ENCODE peak calls at places on chromosome 17, in six cellular contexts. One of them, this sample, is unnamed. For H3K36me3, the result is how much of the 10 kb centered on the place peaks cover.

GRCh38 chr17:57744195-57745170 is 616 bp downstream of the CCDC182 start:
- DNase-seq in stomach: no peak
- DNase-seq in GM23338: no peak
- DNase-seq in H1: no peak
- DNase-seq in IMR-90: no peak
- DNase-seq in fibroblast of lung: no peak
- DNase-seq in this sample: no peak

GRCh38 chr17:1153795-1154546 is 25.8 kb downstream of the ABR start:
- DNase-seq in stomach: no peak
- DNase-seq in GM23338: peak
- DNase-seq in H1: peak
- DNase-seq in IMR-90: peak
- DNase-seq in fibroblast of lung: peak
- DNase-seq in this sample: peak

GRCh38 chr17:19414396-19415280 is 3.6 kb downstream of the RNF112 start:
- DNase-seq in stomach: no peak
- DNase-seq in GM23338: no peak
- DNase-seq in H1: no peak
- DNase-seq in IMR-90: no peak
- DNase-seq in fibroblast of lung: no peak
- DNase-seq in this sample: no peak

GRCh38 chr17:77843878-77844260 is 114.6 kb upstream of the TNRC6C start:
- DNase-seq in stomach: no peak
- DNase-seq in GM23338: no peak
- DNase-seq in H1: no peak
- DNase-seq in IMR-90: no peak
- DNase-seq in fibroblast of lung: peak
- DNase-seq in this sample: no peak

GRCh38 chr17:78539771-78540170 is 37.4 kb downstream of the DNAH17 start:
- DNase-seq in stomach: no peak
- DNase-seq in GM23338: no peak
- DNase-seq in H1: no peak
- DNase-seq in IMR-90: no peak
- DNase-seq in fibroblast of lung: no peak
- DNase-seq in this sample: no peak

GRCh38 chr17:75531724-75532090 is 6.2 kb downstream of the LLGL2 start:
- DNase-seq in stomach: no peak
- DNase-seq in GM23338: no peak
- DNase-seq in H1: no peak
- DNase-seq in IMR-90: no peak
- DNase-seq in fibroblast of lung: no peak
- DNase-seq in this sample: no peak

GRCh38 chr17:57874434-57875108 is 24.7 kb upstream of the MRPS23 start:
- DNase-seq in stomach: no peak
- DNase-seq in GM23338: peak
- DNase-seq in H1: peak
- DNase-seq in IMR-90: peak
- DNase-seq in fibroblast of lung: peak
- DNase-seq in this sample: peak

GRCh38 chr17:83026311-83026811 is 53.0 kb upstream of the METRNL start:
- DNase-seq in stomach: peak
- DNase-seq in GM23338: no peak
- DNase-seq in H1: no peak
- DNase-seq in IMR-90: no peak
- DNase-seq in fibroblast of lung: no peak
- DNase-seq in this sample: no peak

GRCh38 chr17:42697108-42697811 is 14.9 kb downstream of the CNTNAP1 start:
- DNase-seq in stomach: no peak
- DNase-seq in GM23338: no peak
- DNase-seq in H1: no peak
- DNase-seq in IMR-90: no peak
- DNase-seq in fibroblast of lung: no peak
- DNase-seq in this sample: no peak

GRCh38 chr17:58193641-58194259 is 1.2 kb downstream of the EPX start:
- DNase-seq in stomach: no peak
- DNase-seq in GM23338: peak
- DNase-seq in H1: peak
- DNase-seq in IMR-90: no peak
- DNase-seq in fibroblast of lung: no peak
- DNase-seq in this sample: no peak

GRCh38 chr17:82065638-82066303 is at the start of gene DUS1L:
- DNase-seq in stomach: peak
- DNase-seq in GM23338: peak
- DNase-seq in H1: peak
- DNase-seq in IMR-90: peak
- DNase-seq in fibroblast of lung: peak
- DNase-seq in this sample: peak

GRCh38 chr17:72714357-72714966 is 378.0 kb downstream of the SLC39A11 start:
- DNase-seq in stomach: no peak
- DNase-seq in GM23338: no peak
- DNase-seq in H1: no peak
- DNase-seq in IMR-90: no peak
- DNase-seq in fibroblast of lung: no peak
- DNase-seq in this sample: no peak

GRCh38 chr17:74212913-74213791 is at the start of gene TTYH2:
- DNase-seq in stomach: peak
- DNase-seq in GM23338: peak
- DNase-seq in H1: peak
- DNase-seq in IMR-90: peak
- DNase-seq in fibroblast of lung: peak
- DNase-seq in this sample: peak
- TF ChIP-seq CTCF in stomach: no peak
- TF ChIP-seq CTCF in GM23338: peak
- TF ChIP-seq CTCF in H1: peak
- TF ChIP-seq CTCF in IMR-90: peak
- TF ChIP-seq CTCF in fibroblast of lung: peak
- TF ChIP-seq CTCF in this sample: no peak

DNA sequence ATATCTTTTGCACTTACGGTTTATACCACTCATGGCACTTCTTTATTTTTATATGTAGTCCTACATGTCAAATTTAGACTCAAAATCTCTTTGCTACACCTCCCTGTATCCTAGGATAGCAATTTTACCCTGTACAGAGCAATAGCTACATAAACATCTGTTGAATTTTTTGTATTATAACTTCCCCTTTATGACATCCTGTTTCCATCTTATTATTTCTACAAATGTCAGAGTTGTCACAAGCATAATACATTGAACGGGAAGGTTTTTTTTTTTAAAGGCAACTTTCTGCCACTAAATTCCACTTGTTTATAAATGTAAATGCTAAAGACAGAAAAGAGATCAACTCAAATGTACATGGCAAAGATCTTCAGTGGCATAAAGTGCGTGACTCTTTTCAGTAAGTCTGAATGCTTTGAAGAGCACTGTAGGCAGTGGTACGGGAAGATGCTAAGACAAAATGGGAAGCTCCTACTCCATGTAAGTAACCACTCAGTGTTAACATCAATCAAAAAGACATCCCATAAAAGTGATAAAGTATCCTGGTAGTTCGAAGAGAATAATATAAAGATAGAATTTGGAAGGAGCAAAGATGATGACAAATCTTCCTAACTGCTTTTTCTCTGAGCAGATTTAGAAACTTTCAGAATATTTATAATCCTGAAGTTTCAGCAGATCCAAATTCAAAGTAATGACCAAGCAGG is 26.8 kb downstream of the GNA13 start:
- DNase-seq in stomach: no peak
- DNase-seq in GM23338: no peak
- DNase-seq in H1: no peak
- DNase-seq in IMR-90: no peak
- DNase-seq in fibroblast of lung: no peak
- DNase-seq in this sample: no peak
- H3K36me3 ChIP-seq in stomach: under half
- H3K36me3 ChIP-seq in GM23338: under half
- H3K36me3 ChIP-seq in H1: under half
- H3K36me3 ChIP-seq in IMR-90: under half
- H3K36me3 ChIP-seq in fibroblast of lung: under half
- H3K36me3 ChIP-seq in this sample: under half

GRCh38 chr17:55054429-55054828 is 85.9 kb downstream of the STXBP4 start:
- DNase-seq in stomach: no peak
- DNase-seq in GM23338: no peak
- DNase-seq in H1: no peak
- DNase-seq in IMR-90: no peak
- DNase-seq in fibroblast of lung: no peak
- DNase-seq in this sample: no peak

GRCh38 chr17:55056530-55056929 is 88.0 kb downstream of the STXBP4 start:
- DNase-seq in stomach: peak
- DNase-seq in GM23338: peak
- DNase-seq in H1: no peak
- DNase-seq in IMR-90: no peak
- DNase-seq in fibroblast of lung: peak
- DNase-seq in this sample: no peak

GRCh38 chr17:55057184-55057583 is 88.6 kb downstream of the STXBP4 start:
- DNase-seq in stomach: no peak
- DNase-seq in GM23338: no peak
- DNase-seq in H1: no peak
- DNase-seq in IMR-90: no peak
- DNase-seq in fibroblast of lung: no peak
- DNase-seq in this sample: no peak

GRCh38 chr17:55059724-55060123 is 91.2 kb downstream of the STXBP4 start:
- DNase-seq in stomach: no peak
- DNase-seq in GM23338: no peak
- DNase-seq in H1: no peak
- DNase-seq in IMR-90: no peak
- DNase-seq in fibroblast of lung: no peak
- DNase-seq in this sample: no peak

GRCh38 chr17:55053855-55054254 is 85.3 kb downstream of the STXBP4 start:
- DNase-seq in stomach: no peak
- DNase-seq in GM23338: peak
- DNase-seq in H1: no peak
- DNase-seq in IMR-90: peak
- DNase-seq in fibroblast of lung: no peak
- DNase-seq in this sample: no peak
- TF ChIP-seq CTCF in stomach: no peak
- TF ChIP-seq CTCF in GM23338: peak
- TF ChIP-seq CTCF in H1: peak
- TF ChIP-seq CTCF in IMR-90: peak
- TF ChIP-seq CTCF in fibroblast of lung: peak
- TF ChIP-seq CTCF in this sample: peak

DNA sequence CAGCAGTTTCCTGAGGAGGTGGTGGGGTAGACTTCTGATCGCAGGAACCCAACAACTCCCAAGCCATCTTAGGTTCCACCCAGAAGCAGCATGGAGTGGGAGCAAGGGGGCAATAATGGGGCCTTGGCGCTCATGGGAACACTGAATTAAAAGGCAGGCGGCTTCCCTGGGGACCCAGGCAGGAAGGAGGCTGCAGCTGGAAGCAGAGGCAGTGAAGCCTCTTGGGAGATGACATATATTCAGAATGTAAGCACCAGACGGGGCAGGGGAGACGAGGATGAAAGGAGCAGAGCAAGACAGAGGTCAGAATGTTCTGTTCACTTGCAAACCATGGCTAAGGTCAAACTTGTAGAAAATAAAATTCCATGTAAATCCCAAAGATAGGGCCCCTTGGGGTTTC is 2.9 kb downstream of the HIGD1B start:
- DNase-seq in stomach: no peak
- DNase-seq in GM23338: no peak
- DNase-seq in H1: no peak
- DNase-seq in IMR-90: no peak
- DNase-seq in fibroblast of lung: no peak
- DNase-seq in this sample: no peak
- H3K36me3 ChIP-seq in stomach: half or more
- H3K36me3 ChIP-seq in GM23338: under half
- H3K36me3 ChIP-seq in H1: under half
- H3K36me3 ChIP-seq in IMR-90: under half
- H3K36me3 ChIP-seq in fibroblast of lung: under half
- H3K36me3 ChIP-seq in this sample: under half

DNA sequence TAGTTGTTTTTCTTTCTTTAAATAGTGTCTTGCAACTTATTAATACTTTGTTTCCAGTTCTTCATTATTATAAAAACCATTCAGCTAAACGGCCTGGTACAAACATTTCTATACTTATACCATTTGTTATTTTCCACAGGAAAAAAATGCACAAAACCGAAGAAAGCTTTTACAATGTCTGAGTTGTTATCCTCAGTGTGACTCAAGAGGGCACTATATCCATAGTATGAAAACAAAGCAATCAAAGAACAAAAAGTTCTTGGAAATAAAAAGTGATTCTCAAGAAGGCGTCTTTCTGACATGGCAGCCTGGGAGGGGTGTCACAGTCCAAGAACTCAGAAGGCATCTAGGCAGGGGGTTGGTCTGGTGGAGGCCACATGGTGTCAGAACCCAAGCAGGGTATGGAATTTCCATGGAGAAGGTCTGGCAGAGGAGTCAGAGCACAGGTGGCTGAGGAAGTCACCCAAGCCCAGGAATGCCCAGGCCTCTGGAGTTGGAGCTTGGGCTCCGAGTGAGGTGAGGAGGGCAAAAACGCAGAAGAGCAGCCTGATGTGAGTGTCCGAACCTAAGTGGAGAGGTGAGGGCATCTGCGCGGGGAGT is 70.9 kb upstream of the ATP2A3 start:
- DNase-seq in stomach: no peak
- DNase-seq in GM23338: peak
- DNase-seq in H1: no peak
- DNase-seq in IMR-90: no peak
- DNase-seq in fibroblast of lung: no peak
- DNase-seq in this sample: no peak
- TF ChIP-seq CTCF in stomach: no peak
- TF ChIP-seq CTCF in GM23338: no peak
- TF ChIP-seq CTCF in H1: peak
- TF ChIP-seq CTCF in IMR-90: no peak
- TF ChIP-seq CTCF in fibroblast of lung: peak
- TF ChIP-seq CTCF in this sample: peak

DNA sequence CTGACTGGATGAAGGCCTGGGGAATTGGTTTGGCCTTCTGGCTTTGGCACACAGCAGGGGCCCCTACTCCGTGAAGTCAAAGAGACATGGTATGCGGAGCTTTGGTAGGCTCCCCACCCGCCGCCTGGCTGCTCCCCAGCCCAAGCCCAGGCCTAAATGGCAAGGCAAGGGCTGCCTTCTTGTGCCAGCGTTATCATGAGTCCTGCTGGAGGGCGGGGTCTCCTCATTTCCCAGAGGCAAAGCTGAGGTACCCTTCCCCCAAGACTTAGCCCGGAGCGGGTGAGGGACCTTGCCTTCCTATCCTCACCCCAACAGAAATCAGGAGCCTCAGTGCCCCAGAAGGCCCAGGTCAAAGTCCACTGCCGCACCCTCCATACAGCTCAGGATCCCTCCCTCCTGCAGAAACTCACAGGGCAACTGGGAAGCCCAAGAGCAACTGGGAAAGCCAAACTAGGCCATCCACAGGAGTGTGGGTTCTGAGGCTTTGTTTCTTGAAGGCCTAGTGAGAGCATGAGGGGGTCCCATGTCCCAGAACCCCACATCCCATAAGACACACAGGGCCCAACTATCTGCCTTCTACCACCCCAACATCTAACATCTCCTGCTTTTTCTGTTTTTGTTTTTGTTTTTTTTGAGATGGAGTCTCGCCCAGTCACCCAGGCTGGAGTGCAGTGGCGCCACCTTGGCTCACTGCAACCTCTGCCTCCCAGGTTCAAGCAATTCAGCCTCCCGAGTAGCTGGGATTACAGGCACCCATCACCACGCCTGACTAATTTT is 9.3 kb downstream of the PGAP3 start:
- DNase-seq in stomach: peak
- DNase-seq in GM23338: no peak
- DNase-seq in H1: no peak
- DNase-seq in IMR-90: no peak
- DNase-seq in fibroblast of lung: no peak
- DNase-seq in this sample: no peak
- H3K36me3 ChIP-seq in stomach: under half
- H3K36me3 ChIP-seq in GM23338: under half
- H3K36me3 ChIP-seq in H1: under half
- H3K36me3 ChIP-seq in IMR-90: under half
- H3K36me3 ChIP-seq in fibroblast of lung: under half
- H3K36me3 ChIP-seq in this sample: under half

This sample was measured in adrenal gland.